ENCODE peak calls at places on chromosomes 5 and 9, in six cellular contexts. F, G, D, N, H and B are unnamed samples.

GRCh38 chr5:107383414-107383813 is 287.3 kb downstream of the EFNA5 start:
- DNase-seq in F (no peak), G (no peak), D (no peak), N (no peak), H (no peak), B (no peak)

GRCh38 chr9:74821636-74822035 is 66.1 kb downstream of the TRPM6 start:
- DNase-seq in F (no peak), G (no peak), D (no peak), N (no peak), H (no peak), B (no peak)

GRCh38 chr9:112110773-112111106 is 64.4 kb downstream of the SUSD1 start:
- DNase-seq in F (no peak), G (no peak), D (no peak), N (no peak), H (peak), B (no peak)

GRCh38 chr5:98517967-98518366 is 255.5 kb upstream of the RGMB start:
- DNase-seq in F (no peak), G (no peak), D (no peak), N (no peak), H (no peak), B (no peak)

GRCh38 chr9:82036101-82036500 is 47.5 kb downstream of the SPATA31D1 start:
- DNase-seq in F (no peak), G (no peak), D (no peak), N (no peak), H (no peak), B (no peak)

GRCh38 chr9:8542537-8542936 is 743.0 kb upstream of the DMAC1 start:
- DNase-seq in F (no peak), G (no peak), D (no peak), N (no peak), H (no peak), B (no peak)

GRCh38 chr9:95993342-95993741 is 117.9 kb downstream of the ERCC6L2 start:
- DNase-seq in F (no peak), G (no peak), D (peak), N (no peak), H (no peak), B (no peak)

GRCh38 chr5:6246820-6247437 is 131.4 kb downstream of the MED10 start:
- DNase-seq in F (no peak), G (no peak), D (no peak), N (no peak), H (no peak), B (no peak)

GRCh38 chr5:134135091-134135655 is 20.7 kb downstream of the TCF7 start:
- DNase-seq in F (no peak), G (no peak), D (no peak), N (no peak), H (no peak), B (no peak)

GRCh38 chr9:84235516-84235915 is 105.0 kb downstream of the SLC28A3 start:
- DNase-seq in F (no peak), G (no peak), D (no peak), N (no peak), H (no peak), B (no peak)

GRCh38 chr9:98951967-98952366 is 8.3 kb downstream of the COL15A1 start:
- DNase-seq in F (no peak), G (no peak), D (no peak), N (no peak), H (no peak), B (no peak)

GRCh38 chr5:142186821-142187594 is 78.4 kb downstream of the NDFIP1 start:
- DNase-seq in F (no peak), G (no peak), D (no peak), N (no peak), H (no peak), B (no peak)

GRCh38 chr9:81526587-81526986 is 162.8 kb downstream of the TLE1 start:
- DNase-seq in F (no peak), G (no peak), D (no peak), N (no peak), H (no peak), B (no peak)

GRCh38 chr9:68964102-68964541 is 49.8 kb downstream of the PRKACG start:
- DNase-seq in F (no peak), G (no peak), D (no peak), N (no peak), H (no peak), B (no peak)

GRCh38 chr5:126228934-126229333 is 194.3 kb upstream of the GRAMD2B start:
- DNase-seq in F (no peak), G (no peak), D (no peak), N (no peak), H (no peak), B (no peak)

GRCh38 chr9:37953775-37954437 is 50.0 kb upstream of the SLC25A51 start:
- DNase-seq in F (no peak), G (peak), D (peak), N (peak), H (peak), B (peak)

GRCh38 chr5:147628054-147628895 is 118.4 kb upstream of the DPYSL3 start:
- DNase-seq in F (peak), G (peak), D (no peak), N (peak), H (peak), B (no peak)

GRCh38 chr5:150779397-150780179 is 1.0 kb downstream of the SMIM3 start:
- DNase-seq in F (no peak), G (no peak), D (no peak), N (no peak), H (no peak), B (no peak)

GRCh38 chr5:80054682-80055081 is 19.5 kb downstream of the THBS4 start:
- DNase-seq in F (no peak), G (no peak), D (no peak), N (no peak), H (no peak), B (no peak)

GRCh38 chr9:32968101-32969011 is 33.1 kb downstream of the APTX start:
- DNase-seq in F (peak), G (peak), D (peak), N (peak), H (peak), B (no peak)

GRCh38 chr5:132471006-132471907 is 19.3 kb downstream of the IRF1 start:
- DNase-seq in F (peak), G (no peak), D (no peak), N (no peak), H (no peak), B (no peak)

GRCh38 chr5:97182571-97183099 is 412 bp downstream of the RIOK2 start:
- DNase-seq in F (no peak), G (no peak), D (no peak), N (no peak), H (peak), B (no peak)

GRCh38 chr9:128127568-128127989 is at the start of gene PTGES2:
- DNase-seq in F (peak), G (peak), D (peak), N (peak), H (peak), B (no peak)

GRCh38 chr5:32654427-32654826 is 56.7 kb upstream of the NPR3 start:
- DNase-seq in F (no peak), G (no peak), D (no peak), N (no peak), H (no peak), B (no peak)

GRCh38 chr5:139383275-139383992 is at the start of gene SLC23A1:
- DNase-seq in F (no peak), G (peak), D (no peak), N (no peak), H (no peak), B (no peak)

GRCh38 chr9:6229604-6230003 is 14.0 kb downstream of the IL33 start:
- DNase-seq in F (no peak), G (no peak), D (no peak), N (no peak), H (no peak), B (no peak)

GRCh38 chr9:134191455-134192209 is 27.3 kb upstream of the RNU6ATAC start:
- DNase-seq in F (no peak), G (no peak), D (no peak), N (no peak), H (no peak), B (no peak)

GRCh38 chr5:58933891-58934628 is 351.2 kb downstream of the RAB3C start:
- DNase-seq in F (no peak), G (no peak), D (no peak), N (no peak), H (no peak), B (no peak)

GRCh38 chr5:107294151-107294550 is 376.6 kb downstream of the EFNA5 start:
- DNase-seq in F (no peak), G (no peak), D (no peak), N (no peak), H (peak), B (no peak)

GRCh38 chr9:97766610-97767009 is 69.5 kb upstream of the XPA start:
- DNase-seq in F (no peak), G (no peak), D (no peak), N (no peak), H (no peak), B (no peak)